ENCODE peak calls at places on chromosomes 4 and X, in four cellular contexts. V is GM23248, B is mesendoderm, S is H1. Q is an unnamed sample. For H3K79me2, the result is how much of the 10 kb centered on the place peaks cover.

GRCh38 chrX:19855700-19856381 is 31.6 kb downstream of the SH3KBP1 start:
- DNase-seq in B (peak), S (no peak), V (peak), Q (no peak)

GRCh38 chr4:183659919-183660318 is 826 bp downstream of the TRAPPC11 start:
- DNase-seq in B (no peak), S (no peak), V (peak), Q (peak)

GRCh38 chr4:78155616-78156105 is 98.5 kb downstream of the FRAS1 start:
- DNase-seq in B (no peak), V (no peak), S (no peak), Q (no peak)

GRCh38 chrX:133586443-133586842 is 171.2 kb upstream of the GPC4 start:
- DNase-seq in S (no peak), V (peak), B (peak), Q (no peak)

GRCh38 chr4:15428611-15429010 is 778 bp downstream of the C1QTNF7 start:
- DNase-seq in S (no peak), V (no peak), B (no peak), Q (no peak)

GRCh38 chr4:86401826-86402225 is 42.0 kb upstream of the MAPK10 start:
- DNase-seq in V (peak), S (no peak), B (no peak), Q (no peak)

GRCh38 chr4:15149842-15150592 is 147.7 kb downstream of the CPEB2 start:
- DNase-seq in B (peak), S (no peak), V (peak), Q (peak)

GRCh38 chr4:122542411-122543236 is 78.2 kb downstream of the IL21 start:
- DNase-seq in S (no peak), V (peak), B (no peak), Q (peak)

GRCh38 chr4:159267023-159267939 is 164.4 kb downstream of the RAPGEF2 start:
- DNase-seq in V (peak), S (no peak), B (no peak), Q (no peak)

GRCh38 chr4:20356565-20356964 is 104.9 kb downstream of the SLIT2 start:
- DNase-seq in B (no peak), V (no peak), S (no peak), Q (no peak)

GRCh38 chrX:24838624-24839023 is 144.9 kb downstream of the POLA1 start:
- DNase-seq in B (peak), S (no peak), V (peak), Q (peak)

GRCh38 chrX:9310596-9310995 is 154.3 kb upstream of the TBL1X start:
- DNase-seq in V (peak), S (no peak), B (no peak), Q (peak)

GRCh38 chr4:157779084-157779483 is 393.7 kb downstream of the GASK1B start:
- DNase-seq in V (no peak), S (no peak), B (no peak), Q (no peak)

GRCh38 chr4:1242506-1243450 is 6.2 kb downstream of the CTBP1 start:
- DNase-seq in B (no peak), S (no peak), V (no peak), Q (no peak)

GRCh38 chr4:1806223-1806564 is 13.1 kb downstream of the FGFR3 start:
- DNase-seq in V (no peak), S (no peak), B (no peak), Q (no peak)

GRCh38 chr4:188308142-188308541 is 168.9 kb downstream of the TRIML1 start:
- DNase-seq in S (no peak), V (no peak), B (no peak), Q (no peak)

GRCh38 chr4:56684320-56684719 is 3.2 kb upstream of the HOPX start:
- DNase-seq in S (no peak), B (no peak), V (peak), Q (peak)

GRCh38 chrX:66005832-66006449 is 33.9 kb downstream of the VSIG4 start:
- DNase-seq in B (no peak), S (no peak), V (no peak), Q (no peak)

GRCh38 chr4:7821245-7822165 is 118.2 kb downstream of the AFAP1 start:
- DNase-seq in S (no peak), B (no peak), V (peak), Q (no peak)

GRCh38 chrX:1389181-1389992 is 2.5 kb downstream of the SLC25A6 start:
- DNase-seq in S (no peak), V (no peak), B (no peak), Q (no peak)

GRCh38 chr4:86108834-86109233 is 251.0 kb downstream of the MAPK10 start:
- DNase-seq in B (no peak), V (no peak), S (no peak), Q (no peak)

GRCh38 chrX:83916525-83916924 is 55.6 kb downstream of the CYLC1 start:
- DNase-seq in B (peak), V (peak), S (no peak), Q (peak)

GRCh38 chr4:14043203-14043602 is 415.7 kb upstream of the BOD1L1 start:
- DNase-seq in S (no peak), B (no peak), V (no peak), Q (no peak)

GRCh38 chr4:177124436-177124835 is 185.2 kb upstream of the NEIL3 start:
- DNase-seq in S (no peak), V (no peak), B (no peak), Q (no peak)

GRCh38 chrX:82627568-82627967 is 880.5 kb upstream of the POU3F4 start:
- DNase-seq in B (no peak), S (no peak), V (no peak), Q (no peak)

GRCh38 chr4:6379787-6380745 is 92.3 kb downstream of the PPP2R2C start:
- DNase-seq in V (no peak), S (no peak), B (peak), Q (no peak)

GRCh38 chr4:55069248-55069647 is 56.1 kb downstream of the KDR start:
- DNase-seq in B (peak), V (peak), S (no peak), Q (peak)

GRCh38 chrX:51802917-51803688 is 59.9 kb downstream of the GSPT2 start:
- DNase-seq in B (peak), V (peak), S (peak), Q (peak)

GRCh38 chr4:176286728-176287127 is 17.7 kb upstream of the ASB5 start:
- DNase-seq in B (no peak), S (no peak), V (no peak), Q (no peak)

GRCh38 chr4:159366966-159367365 is 264.1 kb downstream of the RAPGEF2 start:
- DNase-seq in V (peak), B (peak), S (no peak), Q (peak)

GRCh38 chrX:7059214-7059838 is 88.2 kb upstream of the STS start:
- DNase-seq in B (no peak), V (no peak), S (no peak), Q (no peak)

GRCh38 chrX:72121381-72121780 is 10.3 kb downstream of the RTL5 start:
- DNase-seq in B (no peak), V (peak), S (no peak), Q (peak)

GRCh38 chrX:107678957-107679740 is 50.8 kb downstream of the PRPS1 start:
- DNase-seq in S (no peak), B (no peak), V (peak), Q (no peak)

GRCh38 chr4:90825849-90826248 is 698.7 kb downstream of the CCSER1 start:
- DNase-seq in S (no peak), B (no peak), V (no peak), Q (no peak)

GRCh38 chrX:7921750-7922149 is 5.5 kb downstream of the PNPLA4 start:
- DNase-seq in S (no peak), V (no peak), B (no peak), Q (no peak)

GRCh38 chr4:22874334-22874912 is 181.7 kb downstream of the GBA3 start:
- DNase-seq in V (no peak), S (no peak), B (no peak), Q (no peak)

GRCh38 chrX:106780664-106781377 is 21.7 kb upstream of the TBC1D8B start:
- DNase-seq in S (no peak), V (no peak), B (no peak), Q (no peak)

GRCh38 chr4:31651541-31651940 is 931.4 kb downstream of the PCDH7 start:
- DNase-seq in B (no peak), S (no peak), V (no peak), Q (no peak)

GRCh38 chr4:153501578-153501977 is 35.4 kb downstream of the TMEM131L start:
- DNase-seq in S (no peak), B (no peak), V (no peak), Q (no peak)
- H3K79me2 ChIP-seq in S (under half), B (under half), V (under half), Q (under half)

DNA sequence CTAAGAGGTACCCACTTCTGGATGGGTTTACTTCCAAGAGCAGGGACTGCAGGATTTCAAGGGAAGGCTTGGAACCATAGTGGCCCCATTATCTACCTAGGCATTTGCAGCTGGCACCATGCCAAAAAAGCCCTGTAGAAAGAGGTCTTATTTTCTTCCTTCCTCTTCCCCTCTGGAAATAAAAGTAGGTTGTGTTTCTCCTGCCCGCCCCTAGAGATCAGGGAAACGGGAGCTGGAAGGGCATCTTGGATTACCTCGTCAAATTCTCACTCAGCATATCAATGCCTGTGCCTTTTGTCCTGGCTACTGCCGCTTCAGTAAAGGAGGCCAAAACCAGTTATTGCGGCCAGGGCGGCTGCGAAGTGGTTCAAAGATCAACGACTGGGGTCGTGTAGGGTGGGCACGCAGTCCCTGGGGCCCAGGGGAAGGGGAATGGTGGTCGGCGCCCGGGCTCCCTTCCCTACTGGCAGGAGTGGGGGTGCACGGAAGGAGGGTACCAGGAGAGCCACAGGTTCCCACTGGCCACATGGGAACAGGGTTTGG is 1.5 kb downstream of the SCD5 start:
- DNase-seq in S (no peak), B (no peak), V (peak), Q (no peak)
- H3K4me3 ChIP-seq in S (peak), B (no peak), V (peak), Q (no peak)

GRCh38 chr4:2860391-2861348 is 17.0 kb downstream of the ADD1 start:
- DNase-seq in V (no peak), B (peak), S (no peak), Q (no peak)
- H3K27ac ChIP-seq in V (no peak), B (peak), S (no peak), Q (no peak)

GRCh38 chrX:2498781-2499302 is 1.9 kb downstream of the DHRSX start:
- DNase-seq in B (peak), S (no peak), V (peak), Q (no peak)

GRCh38 chrX:2499507-2499906 is 1.3 kb downstream of the DHRSX start:
- DNase-seq in V (no peak), B (no peak), S (no peak), Q (no peak)

GRCh38 chrX:2500681-2501151 is at the start of the genes DHRSX and ZBED1:
- DNase-seq in S (no peak), V (peak), B (peak), Q (peak)

GRCh38 chrX:2500091-2500680 is 590 bp downstream of the DHRSX start:
- DNase-seq in S (no peak), B (peak), V (peak), Q (peak)

GRCh38 chrX:2497961-2498780 is 2.6 kb downstream of the DHRSX start:
- DNase-seq in V (peak), S (no peak), B (no peak), Q (no peak)
- H3K79me2 ChIP-seq in V (half or more), S (under half), B (under half), Q (under half)

GRCh38 chrX:134794692-134795091 is 136.4 kb upstream of the PLAC1 start:
- DNase-seq in B (no peak), S (no peak), V (peak), Q (peak)

GRCh38 chrX:134801267-134801666 is 143.0 kb upstream of the PLAC1 start:
- DNase-seq in B (no peak), S (no peak), V (no peak), Q (peak)

GRCh38 chrX:134792077-134792476 is 133.8 kb upstream of the PLAC1 start:
- DNase-seq in V (no peak), S (no peak), B (peak), Q (peak)

GRCh38 chrX:134798472-134798871 is 140.2 kb upstream of the PLAC1 start:
- DNase-seq in B (no peak), V (no peak), S (no peak), Q (no peak)

GRCh38 chrX:134797390-134797700 is 139.1 kb upstream of the PLAC1 start:
- DNase-seq in V (no peak), S (no peak), B (no peak), Q (no peak)
- H3K4me3 ChIP-seq in V (peak), S (peak), B (peak), Q (peak)

GRCh38 chrX:101931494-101932248 is at the start of gene ZMAT1:
- DNase-seq in S (peak), B (peak), V (peak), Q (peak)
- H3K27ac ChIP-seq in S (peak), B (peak), V (no peak), Q (no peak)

GRCh38 chr4:88008624-88009235 is 1.3 kb downstream of the PKD2 start:
- DNase-seq in B (no peak), V (peak), S (no peak), Q (peak)

GRCh38 chr4:88010921-88011320 is 3.5 kb downstream of the PKD2 start:
- DNase-seq in S (no peak), V (peak), B (no peak), Q (no peak)

GRCh38 chr4:88007304-88008132 is at the start of gene PKD2:
- DNase-seq in V (peak), B (peak), S (no peak), Q (peak)

GRCh38 chr4:88008133-88008621 is 742 bp downstream of the PKD2 start:
- DNase-seq in B (peak), V (peak), S (no peak), Q (peak)

DNA sequence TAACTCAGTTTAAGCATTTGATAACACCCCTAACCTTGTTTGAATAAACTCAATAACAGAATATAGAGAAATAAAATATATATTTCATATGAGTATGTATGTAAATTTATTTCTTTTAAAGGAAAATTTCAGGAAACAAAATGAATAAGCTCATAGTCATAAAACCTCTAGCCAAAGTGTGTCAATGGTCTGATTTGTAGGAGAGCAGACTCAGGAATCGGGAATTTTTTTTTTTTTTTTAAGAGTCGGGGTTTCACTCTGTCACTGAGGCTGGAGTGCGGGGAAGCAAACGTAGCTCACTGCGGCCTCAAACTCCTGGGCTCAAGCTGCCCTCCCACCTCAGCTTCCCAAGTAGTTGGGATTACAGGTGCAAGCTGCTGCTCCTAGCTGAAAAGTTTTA is 2.4 kb downstream of the PKD2 start:
- DNase-seq in V (peak), B (no peak), S (no peak), Q (no peak)
- H3K79me2 ChIP-seq in V (half or more), B (under half), S (under half), Q (half or more)

GRCh38 chr4:163164591-163164990 is 2.1 kb downstream of the NAF1 start:
- DNase-seq in S (no peak), B (no peak), V (peak), Q (no peak)
- H3K4me3 ChIP-seq in S (peak), B (no peak), V (peak), Q (peak)

GRCh38 chr4:70706516-70706915 is 15.2 kb upstream of the RUFY3 start:
- DNase-seq in S (no peak), V (peak), B (no peak), Q (peak)
- H3K27ac ChIP-seq in S (no peak), V (peak), B (no peak), Q (peak)

Q was measured in PC-3.